ENCODE peak calls at places on chromosome X, in eight cellular contexts. One of them, this sample, is unnamed.

GRCh38 chrX:139495324-139495723 is 35.2 kb upstream of the F9 start:
- DNase-seq in RPMI8226: no peak
- DNase-seq in AG08396: no peak
- DNase-seq in HCT116: no peak
- DNase-seq in heart right ventricle: no peak
- DNase-seq in Kasumi-1: no peak
- DNase-seq in IMR-90: no peak
- DNase-seq in posterior vena cava: no peak
- DNase-seq in this sample: no peak

GRCh38 chrX:151396827-151397740 is at the start of gene VMA21:
- DNase-seq in RPMI8226: peak
- DNase-seq in AG08396: peak
- DNase-seq in HCT116: peak
- DNase-seq in heart right ventricle: peak
- DNase-seq in Kasumi-1: peak
- DNase-seq in IMR-90: peak
- DNase-seq in posterior vena cava: peak
- DNase-seq in this sample: peak

GRCh38 chrX:130555757-130556156 is 154.0 kb downstream of the RBMX2 start:
- DNase-seq in RPMI8226: no peak
- DNase-seq in AG08396: no peak
- DNase-seq in HCT116: no peak
- DNase-seq in heart right ventricle: no peak
- DNase-seq in Kasumi-1: no peak
- DNase-seq in IMR-90: no peak
- DNase-seq in posterior vena cava: no peak
- DNase-seq in this sample: no peak

GRCh38 chrX:119226431-119226830 is 9.7 kb upstream of the PGRMC1 start:
- DNase-seq in RPMI8226: no peak
- DNase-seq in AG08396: no peak
- DNase-seq in HCT116: no peak
- DNase-seq in heart right ventricle: no peak
- DNase-seq in Kasumi-1: no peak
- DNase-seq in IMR-90: no peak
- DNase-seq in posterior vena cava: no peak
- DNase-seq in this sample: no peak

GRCh38 chrX:118423558-118423957 is 72.1 kb upstream of the DOCK11 start:
- DNase-seq in RPMI8226: no peak
- DNase-seq in AG08396: no peak
- DNase-seq in HCT116: no peak
- DNase-seq in heart right ventricle: no peak
- DNase-seq in Kasumi-1: no peak
- DNase-seq in IMR-90: no peak
- DNase-seq in posterior vena cava: no peak
- DNase-seq in this sample: no peak

GRCh38 chrX:140274761-140275525 is 229.9 kb downstream of the SOX3 start:
- DNase-seq in RPMI8226: no peak
- DNase-seq in AG08396: peak
- DNase-seq in HCT116: no peak
- DNase-seq in heart right ventricle: no peak
- DNase-seq in Kasumi-1: no peak
- DNase-seq in IMR-90: peak
- DNase-seq in posterior vena cava: no peak
- DNase-seq in this sample: peak

GRCh38 chrX:39815621-39816020 is 282.1 kb downstream of the BCOR start:
- DNase-seq in RPMI8226: peak
- DNase-seq in AG08396: no peak
- DNase-seq in HCT116: no peak
- DNase-seq in heart right ventricle: no peak
- DNase-seq in Kasumi-1: peak
- DNase-seq in IMR-90: peak
- DNase-seq in posterior vena cava: no peak
- DNase-seq in this sample: no peak

GRCh38 chrX:153442463-153442862 is 3.4 kb downstream of the TREX2 start:
- DNase-seq in RPMI8226: no peak
- DNase-seq in AG08396: no peak
- DNase-seq in HCT116: no peak
- DNase-seq in heart right ventricle: no peak
- DNase-seq in Kasumi-1: no peak
- DNase-seq in IMR-90: no peak
- DNase-seq in posterior vena cava: peak
- DNase-seq in this sample: no peak

GRCh38 chrX:45767021-45767491 is 566.4 kb upstream of the DIPK2B start:
- DNase-seq in RPMI8226: no peak
- DNase-seq in AG08396: no peak
- DNase-seq in HCT116: no peak
- DNase-seq in heart right ventricle: no peak
- DNase-seq in Kasumi-1: peak
- DNase-seq in IMR-90: peak
- DNase-seq in posterior vena cava: no peak
- DNase-seq in this sample: no peak

GRCh38 chrX:107715331-107716044 is 60.1 kb downstream of the TSC22D3 start:
- DNase-seq in RPMI8226: no peak
- DNase-seq in AG08396: peak
- DNase-seq in HCT116: no peak
- DNase-seq in heart right ventricle: no peak
- DNase-seq in Kasumi-1: no peak
- DNase-seq in IMR-90: peak
- DNase-seq in posterior vena cava: no peak
- DNase-seq in this sample: no peak

GRCh38 chrX:80807606-80808159 is 2.0 kb downstream of the BRWD3 start:
- DNase-seq in RPMI8226: peak
- DNase-seq in AG08396: no peak
- DNase-seq in HCT116: no peak
- DNase-seq in heart right ventricle: no peak
- DNase-seq in Kasumi-1: no peak
- DNase-seq in IMR-90: no peak
- DNase-seq in posterior vena cava: no peak
- DNase-seq in this sample: no peak

GRCh38 chrX:131762802-131763234 is 218.9 kb downstream of the OR13H1 start:
- DNase-seq in RPMI8226: peak
- DNase-seq in AG08396: peak
- DNase-seq in HCT116: no peak
- DNase-seq in heart right ventricle: no peak
- DNase-seq in Kasumi-1: peak
- DNase-seq in IMR-90: peak
- DNase-seq in posterior vena cava: no peak
- DNase-seq in this sample: no peak

GRCh38 chrX:50910685-50911176 is at the start of gene BMP15:
- DNase-seq in RPMI8226: no peak
- DNase-seq in AG08396: no peak
- DNase-seq in HCT116: no peak
- DNase-seq in heart right ventricle: no peak
- DNase-seq in Kasumi-1: no peak
- DNase-seq in IMR-90: no peak
- DNase-seq in posterior vena cava: no peak
- DNase-seq in this sample: no peak

GRCh38 chrX:136273986-136274385 is 22.8 kb upstream of the MAP7D3 start:
- DNase-seq in RPMI8226: no peak
- DNase-seq in AG08396: no peak
- DNase-seq in HCT116: no peak
- DNase-seq in heart right ventricle: no peak
- DNase-seq in Kasumi-1: no peak
- DNase-seq in IMR-90: no peak
- DNase-seq in posterior vena cava: no peak
- DNase-seq in this sample: no peak

GRCh38 chrX:2418000-2418399 is 82.8 kb downstream of the DHRSX start:
- DNase-seq in RPMI8226: no peak
- DNase-seq in AG08396: no peak
- DNase-seq in HCT116: no peak
- DNase-seq in heart right ventricle: no peak
- DNase-seq in Kasumi-1: no peak
- DNase-seq in IMR-90: no peak
- DNase-seq in posterior vena cava: no peak
- DNase-seq in this sample: no peak